ENCODE peak calls at places on chromosomes 6 and 20, in six cellular contexts. P, Y, T, D, G and E are unnamed samples.

GRCh38 chr6:154386848-154387717 is 30.5 kb upstream of the IPCEF1 start:
- DNase-seq in P (no peak), G (no peak), Y (peak; percentile 37), T (no peak), D (no peak), E (no peak)

GRCh38 chr6:169746556-169746955 is 4.8 kb downstream of the DYNLT2 start:
- DNase-seq in D (no peak), T (no peak), P (no peak), G (no peak), Y (no peak), E (no peak)

GRCh38 chr6:40176117-40176516 is 241.9 kb upstream of the MOCS1 start:
- DNase-seq in Y (no peak), T (no peak), G (no peak), P (no peak), D (no peak), E (no peak)

GRCh38 chr20:24589381-24589780 is 120.0 kb downstream of the SYNDIG1 start:
- DNase-seq in T (no peak), Y (no peak), G (no peak), P (no peak), D (no peak), E (no peak)

GRCh38 chr6:30782425-30783014 is 38.2 kb upstream of the IER3 start:
- DNase-seq in D (no peak), G (no peak), Y (no peak), P (no peak), T (no peak), E (no peak)

GRCh38 chr6:142696689-142697088 is 248.3 kb downstream of the HIVEP2 start:
- DNase-seq in Y (no peak), T (peak; percentile 67), D (peak; percentile 66), P (peak; percentile 29), G (no peak), E (no peak)

GRCh38 chr6:169849396-169849795 is 98.0 kb downstream of the ERMARD start:
- DNase-seq in Y (no peak), T (no peak), D (no peak), G (no peak), P (no peak), E (no peak)

GRCh38 chr20:2283706-2284423 is 11.9 kb upstream of the TGM3 start:
- DNase-seq in Y (no peak), D (no peak), P (no peak), T (no peak), G (no peak), E (no peak)

GRCh38 chr20:18101125-18101820 is 36.4 kb upstream of the KAT14 start:
- DNase-seq in T (no peak), D (no peak), P (no peak), Y (no peak), G (no peak), E (no peak)

GRCh38 chr6:23633986-23634385 is 492.0 kb upstream of the NRSN1 start:
- DNase-seq in D (no peak), Y (no peak), T (no peak), P (no peak), G (no peak), E (no peak)

GRCh38 chr6:29451471-29452193 is 5.2 kb downstream of the OR11A1 start:
- DNase-seq in T (no peak), D (no peak), G (no peak), Y (no peak), P (no peak), E (no peak)

GRCh38 chr20:10110151-10110550 is 75.4 kb downstream of the ANKEF1 start:
- DNase-seq in T (no peak), G (no peak), P (no peak), Y (no peak), D (no peak), E (no peak)

GRCh38 chr6:52361945-52362442 is at the start of gene PAQR8:
- DNase-seq in G (peak; percentile 78), P (peak; percentile 80), Y (peak; percentile 76), T (peak; percentile 93), D (peak; percentile 86), E (peak; percentile 89)

DNA sequence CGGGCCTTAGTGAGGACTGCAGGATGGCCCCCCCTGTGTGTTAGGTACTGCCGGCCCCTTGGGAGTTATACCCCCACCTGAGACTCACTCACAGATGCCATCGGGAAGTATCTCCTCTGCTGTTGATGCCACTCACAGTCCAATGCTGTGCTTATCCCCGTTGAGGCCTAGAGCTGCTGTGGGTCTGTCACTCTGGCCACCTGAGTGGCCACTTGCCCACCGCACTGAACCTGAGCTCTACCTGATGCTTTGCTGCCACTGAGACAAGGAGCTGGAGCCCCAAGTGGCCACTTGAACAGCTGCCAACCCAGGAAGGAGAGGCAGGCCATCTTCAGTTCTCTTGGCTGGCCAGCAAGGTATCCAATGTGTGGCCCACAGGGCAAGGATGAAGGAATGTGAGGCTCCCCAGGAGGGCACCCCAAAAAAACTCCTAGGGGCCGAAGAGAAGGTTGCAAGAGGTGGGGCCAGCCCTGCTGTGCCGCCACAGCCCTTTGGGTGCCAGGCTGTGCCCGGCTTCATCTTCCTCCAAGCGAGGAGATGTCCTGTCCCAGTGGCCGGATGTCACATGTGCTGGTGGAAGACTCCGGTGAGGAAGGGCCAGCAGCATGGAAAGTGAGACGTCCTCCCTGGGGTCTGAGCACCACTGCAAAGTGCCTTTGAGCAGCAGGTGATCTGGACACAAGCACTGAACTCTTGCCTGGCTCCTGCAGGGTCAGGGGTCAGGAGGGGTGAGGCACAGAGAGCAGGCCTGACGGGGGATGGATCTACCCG is 29.5 kb upstream of the PCMTD2 start:
- DNase-seq in T (peak; percentile 28), Y (no peak), P (no peak), D (no peak), G (no peak), E (no peak)
- H3K27me3 ChIP-seq in T (no peaks in the 10 kb centered on the region), Y (no peaks in the 10 kb centered on the region), P (no peaks in the 10 kb centered on the region), D (no peaks in the 10 kb centered on the region), G (no peaks in the 10 kb centered on the region), E (no peaks in the 10 kb centered on the region)

GRCh38 chr6:41422156-41422555 is 86.7 kb downstream of the NCR2 start:
- DNase-seq in T (no peak), G (no peak), P (no peak), Y (no peak), D (no peak), E (no peak)
- H3K27me3 ChIP-seq in T (no peaks in the 10 kb centered on the region), G (peaks cover 24% of the 10 kb centered on the region), P (no peaks in the 10 kb centered on the region), Y (peaks cover 2% of the 10 kb centered on the region), D (peaks cover 7% of the 10 kb centered on the region), E (peaks cover 15% of the 10 kb centered on the region)

GRCh38 chr20:63177785-63178444 is 38.0 kb downstream of the YTHDF1 start:
- DNase-seq in D (no peak), Y (peak; percentile 31), T (no peak), P (no peak), G (no peak), E (no peak)
- H3K27me3 ChIP-seq in D (peaks cover 98% of the 10 kb centered on the region), Y (peaks cover 71% of the 10 kb centered on the region), T (no peaks in the 10 kb centered on the region), P (no peaks in the 10 kb centered on the region), G (peaks cover 81% of the 10 kb centered on the region), E (peaks cover 40% of the 10 kb centered on the region)

DNA sequence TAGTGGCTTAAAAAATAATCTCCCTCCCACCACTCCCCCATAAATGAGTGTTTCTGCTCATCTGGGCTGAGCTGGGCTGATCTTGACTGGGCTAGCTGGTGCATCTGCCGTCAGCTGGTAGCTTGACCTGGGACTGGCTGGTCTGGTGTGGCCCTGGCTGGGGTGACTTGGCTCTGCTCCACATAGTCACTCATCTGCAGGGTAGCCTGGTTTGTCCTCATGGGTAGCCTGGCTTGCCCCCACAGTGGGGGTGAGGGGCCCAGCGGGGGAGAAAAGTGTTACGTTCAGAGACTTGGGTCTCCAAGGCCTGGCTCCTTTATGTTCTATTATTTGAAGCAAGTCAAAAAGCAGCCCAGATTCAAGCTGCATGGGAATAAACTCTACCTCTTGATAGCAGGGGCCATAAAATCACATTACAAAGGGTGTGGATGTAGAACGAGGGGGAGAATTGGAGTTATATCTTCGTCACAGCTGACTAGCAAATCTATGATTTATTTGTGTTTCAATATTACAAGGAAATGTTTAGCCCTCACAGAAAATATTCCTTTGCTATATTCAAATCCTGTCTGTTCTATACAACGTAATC is 32.9 kb downstream of the EDN3 start:
- DNase-seq in T (no peak), G (no peak), D (no peak), P (no peak), Y (no peak), E (no peak)
- H3K27me3 ChIP-seq in T (peaks cover 2% of the 10 kb centered on the region), G (peaks cover 4% of the 10 kb centered on the region), D (peaks cover 24% of the 10 kb centered on the region), P (no peaks in the 10 kb centered on the region), Y (peaks cover 23% of the 10 kb centered on the region), E (no peaks in the 10 kb centered on the region)

DNA sequence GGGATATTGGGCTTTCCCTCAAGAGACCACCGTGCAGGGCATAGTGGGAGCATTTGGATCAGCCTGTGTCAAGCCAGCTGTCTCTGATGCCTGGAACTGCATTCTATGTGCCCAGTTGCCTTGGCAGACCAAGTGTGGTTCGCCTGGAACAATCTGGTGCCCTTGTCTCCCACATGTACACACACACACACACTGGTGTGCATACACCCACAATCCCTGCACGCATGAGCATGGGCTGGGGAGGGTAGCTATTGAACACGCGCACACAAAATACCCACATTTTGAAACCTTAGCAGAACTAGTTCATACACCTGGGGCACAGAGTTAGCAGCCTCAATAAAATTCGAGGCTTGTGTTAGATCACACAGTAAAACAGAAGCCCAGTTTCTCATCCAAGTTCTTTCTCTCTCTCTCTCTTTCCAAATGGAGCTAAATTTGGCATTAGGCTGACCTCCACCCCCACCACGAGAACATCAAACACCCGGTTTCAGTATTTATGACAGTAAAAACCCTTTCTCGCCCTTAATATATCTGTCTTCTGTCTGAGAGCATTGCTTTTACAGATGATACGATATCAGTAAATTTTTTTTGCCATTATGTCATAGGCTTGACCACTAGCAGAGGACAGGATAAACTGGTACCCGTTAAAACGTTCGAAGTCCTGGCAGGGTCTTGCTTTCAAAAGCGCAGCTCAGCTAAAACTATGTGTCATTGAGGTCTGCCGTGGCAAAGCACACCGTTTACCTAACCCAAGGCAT is 18.2 kb upstream of the NFATC2 start:
- DNase-seq in Y (no peak), G (no peak), P (no peak), T (no peak), D (no peak), E (no peak)
- H3K27me3 ChIP-seq in Y (no peaks in the 10 kb centered on the region), G (peaks cover 69% of the 10 kb centered on the region), P (no peaks in the 10 kb centered on the region), T (no peaks in the 10 kb centered on the region), D (peaks cover 51% of the 10 kb centered on the region), E (peaks cover 52% of the 10 kb centered on the region)

GRCh38 chr6:392441-393390 is 1.2 kb downstream of the IRF4 start:
- DNase-seq in T (no peak), G (peak; percentile 36), P (no peak), Y (no peak), D (no peak), E (peak; percentile 26)

GRCh38 chr6:393391-394221 is 2.1 kb downstream of the IRF4 start:
- DNase-seq in D (no peak), G (no peak), Y (no peak), T (no peak), P (no peak), E (no peak)

GRCh38 chr6:395432-396125 is 4.0 kb downstream of the IRF4 start:
- DNase-seq in G (no peak), Y (no peak), T (no peak), P (no peak), D (no peak), E (no peak)

GRCh38 chr6:396126-396520 is 4.6 kb downstream of the IRF4 start:
- DNase-seq in T (no peak), P (no peak), G (no peak), D (no peak), Y (no peak), E (no peak)

GRCh38 chr6:394641-395289 is 3.2 kb downstream of the IRF4 start:
- DNase-seq in P (no peak), D (no peak), Y (no peak), T (no peak), G (no peak), E (no peak)
- H3K27me3 ChIP-seq in P (no peaks in the 10 kb centered on the region), D (peaks cover 62% of the 10 kb centered on the region), Y (peaks cover 94% of the 10 kb centered on the region), T (peaks cover 3% of the 10 kb centered on the region), G (no peaks in the 10 kb centered on the region), E (no peaks in the 10 kb centered on the region)